ENCODE peak calls at places on chromosomes 13 and 19, in seven cellular contexts. J is Caco-2; R is CD8-positive, alpha-beta T cell; X is PC-3; O is lower lobe of right lung; T is astrocyte; Q is neural progenitor cell. L is an unnamed sample.

GRCh38 chr13:51125495-51126226 is 14.6 kb upstream of the C13orf42 start:
- DNase-seq in X (peak; percentile 61), R (no peak), J (peak; percentile 60), T (peak; percentile 28), O (peak; percentile 63), Q (peak; percentile 85), L (no peak)

GRCh38 chr19:827710-828321 is at the start of gene AZU1:
- DNase-seq in Q (no peak), O (no peak), T (no peak), X (no peak), J (no peak), R (no peak), L (no peak)

GRCh38 chr13:92362717-92363116 is 863.9 kb upstream of the GPC6 start:
- DNase-seq in X (no peak), T (peak; percentile 58), J (no peak), O (no peak), Q (peak; percentile 3), R (no peak), L (no peak)

GRCh38 chr19:16326401-16327130 is 1.9 kb downstream of the KLF2 start:
- DNase-seq in J (no peak), O (peak; percentile 63), R (peak; percentile 57), Q (peak; percentile 49), T (no peak), X (no peak), L (no peak)

GRCh38 chr13:34884366-34884765 is 57.7 kb upstream of the NBEA start:
- DNase-seq in T (no peak), X (no peak), O (no peak), J (no peak), Q (no peak), R (no peak), L (no peak)

GRCh38 chr19:4575978-4576933 is 16.8 kb upstream of the SEMA6B start:
- DNase-seq in R (peak; percentile 72), Q (peak; percentile 69), O (no peak), X (peak; percentile 68), T (peak; percentile 17), J (peak; percentile 74), L (no peak)

GRCh38 chr13:98173431-98173921 is 3.6 kb downstream of the RNF113B start:
- DNase-seq in Q (peak; percentile 28), R (no peak), J (no peak), O (no peak), X (peak; percentile 18), T (peak; percentile 100), L (peak; percentile 97)

GRCh38 chr19:18772620-18773587 is 18.2 kb downstream of the COMP start:
- DNase-seq in Q (no peak), J (no peak), O (no peak), T (no peak), R (no peak), X (peak; percentile 72), L (no peak)

GRCh38 chr19:19943848-19944582 is 43.3 kb downstream of the ZNF93 start:
- DNase-seq in J (no peak), X (no peak), T (no peak), Q (no peak), O (no peak), R (no peak), L (no peak)

GRCh38 chr19:53849237-53849676 is 18.4 kb upstream of the MYADM start:
- DNase-seq in Q (no peak), O (no peak), X (peak; percentile 49), R (no peak), T (peak; percentile 72), J (no peak), L (no peak)

GRCh38 chr13:30796833-30797601 is 61.7 kb downstream of the ALOX5AP start:
- DNase-seq in X (peak; percentile 3), R (no peak), Q (no peak), T (peak; percentile 78), O (no peak), J (no peak), L (no peak)

GRCh38 chr13:50911937-50912624 is 2.5 kb downstream of the RNASEH2B start:
- DNase-seq in O (peak; percentile 91), T (peak; percentile 79), Q (peak; percentile 93), R (peak; percentile 93), X (peak; percentile 86), J (peak; percentile 87), L (peak; percentile 43)

GRCh38 chr13:23671367-23671766 is 101.2 kb downstream of the TNFRSF19 start:
- DNase-seq in Q (no peak), R (no peak), J (no peak), O (no peak), X (no peak), T (peak; percentile 33), L (no peak)

GRCh38 chr19:44807652-44808462 is 1.0 kb upstream of the BCAM start:
- DNase-seq in O (peak; percentile 80), J (peak; percentile 99), T (peak; percentile 45), X (peak; percentile 60), Q (peak; percentile 87), R (no peak), L (peak; percentile 43)

GRCh38 chr13:25501231-25501630 is 129.5 kb downstream of the ATP8A2 start:
- DNase-seq in X (no peak), Q (no peak), J (no peak), T (no peak), R (no peak), O (no peak), L (no peak)

GRCh38 chr13:81295177-81295576 is 954.3 kb upstream of the SPRY2 start:
- DNase-seq in Q (no peak), J (no peak), R (no peak), T (no peak), X (no peak), O (no peak), L (no peak)

GRCh38 chr13:77506874-77507273 is 28.6 kb upstream of the SCEL start:
- DNase-seq in J (no peak), T (peak; percentile 2), X (peak; percentile 30), O (no peak), R (no peak), Q (no peak), L (no peak)

GRCh38 chr13:99386911-99387788 is 80.0 kb upstream of the GPR183 start:
- DNase-seq in Q (peak; percentile 73), O (peak; percentile 77), T (no peak), J (peak; percentile 58), R (peak; percentile 95), X (peak; percentile 55), L (no peak)

GRCh38 chr13:20356437-20356836 is 124.3 kb upstream of the GJB6 start:
- DNase-seq in T (peak; percentile 65), R (no peak), X (no peak), J (no peak), Q (no peak), O (no peak), L (no peak)

GRCh38 chr19:45404557-45405434 is at the start of gene PPP1R13L:
- DNase-seq in J (peak; percentile 98), X (peak; percentile 90), T (peak; percentile 68), R (peak; percentile 28), Q (peak; percentile 86), O (peak; percentile 94), L (peak; percentile 70)

GRCh38 chr19:29837448-29837961 is 25.7 kb downstream of the CCNE1 start:
- DNase-seq in X (no peak), T (no peak), R (peak; percentile 21), J (no peak), O (no peak), Q (no peak), L (no peak)

GRCh38 chr19:629961-630714 is 3.2 kb downstream of the POLRMT start:
- DNase-seq in J (no peak), X (no peak), T (no peak), O (no peak), R (no peak), Q (no peak), L (no peak)

GRCh38 chr13:110448677-110449076 is 112.8 kb downstream of the RAB20 start:
- DNase-seq in Q (no peak), R (no peak), O (no peak), X (no peak), J (no peak), T (no peak), L (no peak)

DNA sequence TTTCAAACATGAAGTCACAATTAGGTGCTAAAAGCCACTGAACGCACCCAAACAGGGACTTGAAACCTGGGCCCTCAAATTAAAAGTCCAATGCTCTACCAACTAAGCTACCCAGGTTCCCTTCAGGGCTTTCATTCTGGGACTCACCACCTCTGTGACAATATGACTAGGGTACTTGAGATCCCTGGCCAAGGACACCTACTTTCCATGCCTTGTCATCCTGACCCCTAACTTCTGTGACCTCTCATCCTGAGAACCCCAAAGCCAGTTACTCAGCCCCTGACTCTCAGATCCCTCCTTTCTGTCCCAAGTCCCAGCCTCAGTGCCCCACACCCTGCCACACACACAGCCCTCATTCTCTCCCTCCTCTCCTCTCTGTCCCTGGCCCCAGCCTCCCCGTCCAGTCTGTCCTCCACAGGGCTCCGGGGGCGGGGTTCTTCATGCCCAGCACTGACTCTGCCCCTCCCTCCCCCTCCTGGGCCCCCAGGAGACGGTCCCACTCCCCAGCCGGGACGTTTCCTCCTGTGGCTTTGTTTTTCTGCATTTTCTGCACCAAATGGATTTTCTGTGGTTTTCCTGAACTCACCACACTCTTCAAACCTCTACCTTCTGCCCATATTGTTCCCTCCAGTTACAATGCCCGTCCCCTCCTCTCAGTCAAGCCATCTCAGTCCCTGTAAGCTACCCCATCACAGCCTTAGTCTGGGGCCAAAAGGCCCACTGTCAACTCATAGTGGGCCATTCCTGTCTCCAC is 7.0 kb downstream of the RCN3 start:
- DNase-seq in O (no peak), T (no peak), J (no peak), X (no peak), Q (no peak), R (no peak), L (no peak)
- H3K4me3 ChIP-seq in O (peak overlapping the region; percentile 73), T (no peak overlapping the region), J (no peak overlapping the region), X (peak overlapping the region; percentile 84), Q (peak overlapping the region; percentile 59), R (peak overlapping the region; percentile 78), L (no peak overlapping the region)

GRCh38 chr13:46831588-46832194 is 34.7 kb upstream of the ESD start:
- DNase-seq in Q (peak; percentile 61), O (no peak), R (peak; percentile 18), J (no peak), T (peak; percentile 18), X (peak; percentile 71), L (peak; percentile 10)
- TF ChIP-seq CTCF in Q (peak; percentile 97), O (peak; percentile 82), R (peak; percentile 75), J (peak; percentile 86), T (peak; percentile 94), X (peak; percentile 87), L (peak; percentile 63)

GRCh38 chr19:13093407-13094284 is 9.0 kb downstream of the LYL1 start:
- DNase-seq in T (peak; percentile 68), O (peak; percentile 90), Q (peak; percentile 85), J (peak; percentile 68), X (peak; percentile 95), R (peak; percentile 84), L (no peak)
- H3K27me3 ChIP-seq in T (no peaks in the 10 kb centered on the region), O (no peaks in the 10 kb centered on the region), Q (peaks cover 88% of the 10 kb centered on the region), J (no peaks in the 10 kb centered on the region), X (no peaks in the 10 kb centered on the region), R (peaks cover 16% of the 10 kb centered on the region), L (peaks cover 35% of the 10 kb centered on the region)

GRCh38 chr19:10049626-10050025 is 36.3 kb downstream of the RDH8 start:
- DNase-seq in Q (no peak), R (no peak), T (no peak), O (no peak), X (no peak), J (no peak), L (no peak)
- H3K4me3 ChIP-seq in Q (no peak overlapping the region), R (no peak overlapping the region), T (no peak overlapping the region), O (no peak overlapping the region), X (no peak overlapping the region), J (no peak overlapping the region), L (no peak overlapping the region)